ENCODE peak calls at places on chromosomes 6 and 20, in five cellular contexts. One of them, this sample, is unnamed.

GRCh38 chr20:50292324-50293243 is 102.0 kb downstream of the CEBPB start:
- DNase-seq in SW 1271: no peak
- DNase-seq in activated CD4-positive, CD25-positive, alpha-beta regulatory T cell: no peak
- DNase-seq in neural crest cell: no peak
- DNase-seq in T-helper 22 cell: no peak
- DNase-seq in this sample: peak

GRCh38 chr20:40812415-40813212 is 123.6 kb upstream of the MAFB start:
- DNase-seq in SW 1271: no peak
- DNase-seq in activated CD4-positive, CD25-positive, alpha-beta regulatory T cell: no peak
- DNase-seq in neural crest cell: no peak
- DNase-seq in T-helper 22 cell: no peak
- DNase-seq in this sample: no peak

GRCh38 chr20:43824699-43825402 is 89.8 kb upstream of the TOX2 start:
- DNase-seq in SW 1271: no peak
- DNase-seq in activated CD4-positive, CD25-positive, alpha-beta regulatory T cell: no peak
- DNase-seq in neural crest cell: peak
- DNase-seq in T-helper 22 cell: no peak
- DNase-seq in this sample: no peak

GRCh38 chr20:33450867-33451266 is 7.3 kb upstream of the SNTA1 start:
- DNase-seq in SW 1271: no peak
- DNase-seq in activated CD4-positive, CD25-positive, alpha-beta regulatory T cell: no peak
- DNase-seq in neural crest cell: no peak
- DNase-seq in T-helper 22 cell: no peak
- DNase-seq in this sample: no peak

GRCh38 chr6:101539510-101540245 is 146.2 kb downstream of the GRIK2 start:
- DNase-seq in SW 1271: no peak
- DNase-seq in activated CD4-positive, CD25-positive, alpha-beta regulatory T cell: no peak
- DNase-seq in neural crest cell: no peak
- DNase-seq in T-helper 22 cell: no peak
- DNase-seq in this sample: no peak

GRCh38 chr6:101811108-101811507 is 417.6 kb downstream of the GRIK2 start:
- DNase-seq in SW 1271: no peak
- DNase-seq in activated CD4-positive, CD25-positive, alpha-beta regulatory T cell: no peak
- DNase-seq in neural crest cell: no peak
- DNase-seq in T-helper 22 cell: no peak
- DNase-seq in this sample: no peak

GRCh38 chr20:13430346-13431002 is 208.3 kb downstream of the TASP1 start:
- DNase-seq in SW 1271: no peak
- DNase-seq in activated CD4-positive, CD25-positive, alpha-beta regulatory T cell: no peak
- DNase-seq in neural crest cell: no peak
- DNase-seq in T-helper 22 cell: no peak
- DNase-seq in this sample: no peak

GRCh38 chr6:137493218-137494038 is 766 bp downstream of the OLIG3 start:
- DNase-seq in SW 1271: no peak
- DNase-seq in activated CD4-positive, CD25-positive, alpha-beta regulatory T cell: no peak
- DNase-seq in neural crest cell: no peak
- DNase-seq in T-helper 22 cell: no peak
- DNase-seq in this sample: no peak

GRCh38 chr20:17327185-17327780 is 100.4 kb downstream of the PCSK2 start:
- DNase-seq in SW 1271: no peak
- DNase-seq in activated CD4-positive, CD25-positive, alpha-beta regulatory T cell: no peak
- DNase-seq in neural crest cell: no peak
- DNase-seq in T-helper 22 cell: no peak
- DNase-seq in this sample: no peak

GRCh38 chr20:25364180-25364788 is 26.4 kb downstream of the ABHD12 start:
- DNase-seq in SW 1271: no peak
- DNase-seq in activated CD4-positive, CD25-positive, alpha-beta regulatory T cell: no peak
- DNase-seq in neural crest cell: no peak
- DNase-seq in T-helper 22 cell: no peak
- DNase-seq in this sample: no peak

GRCh38 chr6:43823390-43823789 is 53.4 kb downstream of the VEGFA start:
- DNase-seq in SW 1271: no peak
- DNase-seq in activated CD4-positive, CD25-positive, alpha-beta regulatory T cell: no peak
- DNase-seq in neural crest cell: no peak
- DNase-seq in T-helper 22 cell: no peak
- DNase-seq in this sample: no peak

GRCh38 chr20:50691585-50692552 is 527 bp upstream of the RIPOR3 start:
- DNase-seq in SW 1271: no peak
- DNase-seq in activated CD4-positive, CD25-positive, alpha-beta regulatory T cell: no peak
- DNase-seq in neural crest cell: peak
- DNase-seq in T-helper 22 cell: no peak
- DNase-seq in this sample: no peak

GRCh38 chr20:59697082-59697481 is 92.7 kb downstream of the PHACTR3 start:
- DNase-seq in SW 1271: no peak
- DNase-seq in activated CD4-positive, CD25-positive, alpha-beta regulatory T cell: no peak
- DNase-seq in neural crest cell: no peak
- DNase-seq in T-helper 22 cell: no peak
- DNase-seq in this sample: no peak

GRCh38 chr6:26240157-26240980 is 124.6 kb upstream of the BTN3A2 start:
- DNase-seq in SW 1271: no peak
- DNase-seq in activated CD4-positive, CD25-positive, alpha-beta regulatory T cell: peak
- DNase-seq in neural crest cell: no peak
- DNase-seq in T-helper 22 cell: peak
- DNase-seq in this sample: no peak

GRCh38 chr6:73393278-73393677 is 1.4 kb upstream of the DDX43 start:
- DNase-seq in SW 1271: no peak
- DNase-seq in activated CD4-positive, CD25-positive, alpha-beta regulatory T cell: no peak
- DNase-seq in neural crest cell: no peak
- DNase-seq in T-helper 22 cell: no peak
- DNase-seq in this sample: no peak

GRCh38 chr20:57756921-57757320 is 47.1 kb upstream of the PMEPA1 start:
- DNase-seq in SW 1271: no peak
- DNase-seq in activated CD4-positive, CD25-positive, alpha-beta regulatory T cell: no peak
- DNase-seq in neural crest cell: no peak
- DNase-seq in T-helper 22 cell: no peak
- DNase-seq in this sample: no peak

GRCh38 chr20:35891375-35891774 is 62.9 kb downstream of the SCAND1 start:
- DNase-seq in SW 1271: no peak
- DNase-seq in activated CD4-positive, CD25-positive, alpha-beta regulatory T cell: no peak
- DNase-seq in neural crest cell: no peak
- DNase-seq in T-helper 22 cell: no peak
- DNase-seq in this sample: no peak

GRCh38 chr6:24980507-24981384 is 45.0 kb upstream of the RIPOR2 start:
- DNase-seq in SW 1271: no peak
- DNase-seq in activated CD4-positive, CD25-positive, alpha-beta regulatory T cell: no peak
- DNase-seq in neural crest cell: no peak
- DNase-seq in T-helper 22 cell: no peak
- DNase-seq in this sample: no peak

GRCh38 chr6:130293800-130294199 is 71.0 kb upstream of the SAMD3 start:
- DNase-seq in SW 1271: no peak
- DNase-seq in activated CD4-positive, CD25-positive, alpha-beta regulatory T cell: no peak
- DNase-seq in neural crest cell: peak
- DNase-seq in T-helper 22 cell: no peak
- DNase-seq in this sample: no peak

GRCh38 chr6:140174509-140174908 is 800.1 kb upstream of the CITED2 start:
- DNase-seq in SW 1271: no peak
- DNase-seq in activated CD4-positive, CD25-positive, alpha-beta regulatory T cell: no peak
- DNase-seq in neural crest cell: no peak
- DNase-seq in T-helper 22 cell: no peak
- DNase-seq in this sample: peak

GRCh38 chr20:49979030-49979832 is 3.5 kb upstream of the SNAI1 start:
- DNase-seq in SW 1271: no peak
- DNase-seq in activated CD4-positive, CD25-positive, alpha-beta regulatory T cell: peak
- DNase-seq in neural crest cell: peak
- DNase-seq in T-helper 22 cell: peak
- DNase-seq in this sample: peak

GRCh38 chr20:21520702-21521595 is 7.1 kb upstream of the NKX2-2 start:
- DNase-seq in SW 1271: no peak
- DNase-seq in activated CD4-positive, CD25-positive, alpha-beta regulatory T cell: no peak
- DNase-seq in neural crest cell: peak
- DNase-seq in T-helper 22 cell: no peak
- DNase-seq in this sample: no peak

GRCh38 chr6:155638200-155638599 is 182.6 kb upstream of the NOX3 start:
- DNase-seq in SW 1271: no peak
- DNase-seq in activated CD4-positive, CD25-positive, alpha-beta regulatory T cell: no peak
- DNase-seq in neural crest cell: no peak
- DNase-seq in T-helper 22 cell: no peak
- DNase-seq in this sample: no peak

GRCh38 chr20:9532069-9532809 is 17.8 kb downstream of the LAMP5 start:
- DNase-seq in SW 1271: no peak
- DNase-seq in activated CD4-positive, CD25-positive, alpha-beta regulatory T cell: no peak
- DNase-seq in neural crest cell: no peak
- DNase-seq in T-helper 22 cell: no peak
- DNase-seq in this sample: no peak

GRCh38 chr6:21240709-21241108 is 352.8 kb upstream of the SOX4 start:
- DNase-seq in SW 1271: no peak
- DNase-seq in activated CD4-positive, CD25-positive, alpha-beta regulatory T cell: no peak
- DNase-seq in neural crest cell: no peak
- DNase-seq in T-helper 22 cell: no peak
- DNase-seq in this sample: no peak

GRCh38 chr20:58612021-58612700 is 38.9 kb upstream of the STX16 start:
- DNase-seq in SW 1271: no peak
- DNase-seq in activated CD4-positive, CD25-positive, alpha-beta regulatory T cell: no peak
- DNase-seq in neural crest cell: no peak
- DNase-seq in T-helper 22 cell: no peak
- DNase-seq in this sample: no peak

GRCh38 chr6:38715016-38715809 is at the start of gene DNAH8:
- DNase-seq in SW 1271: no peak
- DNase-seq in activated CD4-positive, CD25-positive, alpha-beta regulatory T cell: no peak
- DNase-seq in neural crest cell: no peak
- DNase-seq in T-helper 22 cell: no peak
- DNase-seq in this sample: no peak

GRCh38 chr6:158174024-158174423 is 5.9 kb downstream of the GTF2H5 start:
- DNase-seq in SW 1271: no peak
- DNase-seq in activated CD4-positive, CD25-positive, alpha-beta regulatory T cell: no peak
- DNase-seq in neural crest cell: no peak
- DNase-seq in T-helper 22 cell: no peak
- DNase-seq in this sample: no peak

GRCh38 chr6:15431762-15432495 is 186.1 kb downstream of the JARID2 start:
- DNase-seq in SW 1271: no peak
- DNase-seq in activated CD4-positive, CD25-positive, alpha-beta regulatory T cell: no peak
- DNase-seq in neural crest cell: no peak
- DNase-seq in T-helper 22 cell: no peak
- DNase-seq in this sample: no peak

GRCh38 chr6:48610846-48611245 is 499.8 kb upstream of the PTCHD4 start:
- DNase-seq in SW 1271: no peak
- DNase-seq in activated CD4-positive, CD25-positive, alpha-beta regulatory T cell: no peak
- DNase-seq in neural crest cell: no peak
- DNase-seq in T-helper 22 cell: no peak
- DNase-seq in this sample: no peak

GRCh38 chr6:134097114-134097707 is 44.8 kb upstream of the SLC2A12 start:
- DNase-seq in SW 1271: no peak
- DNase-seq in activated CD4-positive, CD25-positive, alpha-beta regulatory T cell: peak
- DNase-seq in neural crest cell: peak
- DNase-seq in T-helper 22 cell: peak
- DNase-seq in this sample: peak

GRCh38 chr6:70956451-70957283 is at the start of gene B3GAT2:
- DNase-seq in SW 1271: no peak
- DNase-seq in activated CD4-positive, CD25-positive, alpha-beta regulatory T cell: no peak
- DNase-seq in neural crest cell: peak
- DNase-seq in T-helper 22 cell: no peak
- DNase-seq in this sample: no peak

GRCh38 chr6:324116-324728 is 31.9 kb downstream of the DUSP22 start:
- DNase-seq in SW 1271: no peak
- DNase-seq in activated CD4-positive, CD25-positive, alpha-beta regulatory T cell: no peak
- DNase-seq in neural crest cell: no peak
- DNase-seq in T-helper 22 cell: no peak
- DNase-seq in this sample: no peak

GRCh38 chr6:82353848-82354247 is 9.8 kb upstream of the TPBG start:
- DNase-seq in SW 1271: no peak
- DNase-seq in activated CD4-positive, CD25-positive, alpha-beta regulatory T cell: no peak
- DNase-seq in neural crest cell: no peak
- DNase-seq in T-helper 22 cell: no peak
- DNase-seq in this sample: no peak

GRCh38 chr20:7841291-7841966 is 98.8 kb downstream of the HAO1 start:
- DNase-seq in SW 1271: peak
- DNase-seq in activated CD4-positive, CD25-positive, alpha-beta regulatory T cell: no peak
- DNase-seq in neural crest cell: no peak
- DNase-seq in T-helper 22 cell: no peak
- DNase-seq in this sample: no peak

GRCh38 chr6:23456396-23456795 is 669.6 kb upstream of the NRSN1 start:
- DNase-seq in SW 1271: no peak
- DNase-seq in activated CD4-positive, CD25-positive, alpha-beta regulatory T cell: no peak
- DNase-seq in neural crest cell: no peak
- DNase-seq in T-helper 22 cell: no peak
- DNase-seq in this sample: no peak

GRCh38 chr6:126188271-126188909 is 151.5 kb upstream of the CENPW start:
- DNase-seq in SW 1271: no peak
- DNase-seq in activated CD4-positive, CD25-positive, alpha-beta regulatory T cell: no peak
- DNase-seq in neural crest cell: no peak
- DNase-seq in T-helper 22 cell: no peak
- DNase-seq in this sample: no peak

GRCh38 chr20:51712501-51713212 is 55.5 kb downstream of the ATP9A start:
- DNase-seq in SW 1271: no peak
- DNase-seq in activated CD4-positive, CD25-positive, alpha-beta regulatory T cell: no peak
- DNase-seq in neural crest cell: no peak
- DNase-seq in T-helper 22 cell: no peak
- DNase-seq in this sample: no peak

GRCh38 chr6:27553123-27553904 is 80.4 kb upstream of the ZNF184 start:
- DNase-seq in SW 1271: no peak
- DNase-seq in activated CD4-positive, CD25-positive, alpha-beta regulatory T cell: no peak
- DNase-seq in neural crest cell: peak
- DNase-seq in T-helper 22 cell: no peak
- DNase-seq in this sample: no peak

This sample was measured in T1000.